ENCODE peak calls at places on chromosomes 12 and 14, in seven cellular contexts. B is GM12891, R is HepG2, M is GM12878, I is SK-N-SH, J is H1, V is K562. U is an unnamed sample.

GRCh38 chr12:104761091-104761490 is 197.0 kb downstream of the SLC41A2 start:
- DNase-seq in B (no peak), R (no peak), M (no peak), I (no peak), J (peak), V (no peak), U (no peak)

GRCh38 chr12:70828391-70828790 is 92.1 kb downstream of the PTPRR start:
- DNase-seq in B (no peak), R (no peak), M (no peak), I (no peak), J (no peak), V (no peak), U (no peak)

GRCh38 chr14:37056473-37056872 is 115.9 kb downstream of the SLC25A21 start:
- DNase-seq in B (no peak), R (no peak), M (no peak), I (no peak), J (no peak), V (peak), U (no peak)

GRCh38 chr14:103846569-103847438 is 571 bp downstream of the PPP1R13B start:
- DNase-seq in B (peak), R (no peak), M (no peak), I (peak), J (peak), V (no peak), U (no peak)

GRCh38 chr12:60693019-60693626 is 1097.3 kb downstream of the SLC16A7 start:
- DNase-seq in B (no peak), R (no peak), M (no peak), I (no peak), J (no peak), V (no peak), U (no peak)

GRCh38 chr12:16606936-16607335 is 974 bp upstream of the LMO3 start:
- DNase-seq in B (no peak), R (no peak), M (no peak), I (no peak), J (no peak), V (no peak), U (no peak)

GRCh38 chr12:538731-539539 is 79.2 kb downstream of the B4GALNT3 start:
- DNase-seq in B (no peak), R (no peak), M (no peak), I (peak), J (no peak), V (no peak), U (no peak)

GRCh38 chr14:67577909-67578749 is 21.9 kb downstream of the PIGH start:
- DNase-seq in B (no peak), R (no peak), M (no peak), I (no peak), J (no peak), V (no peak), U (no peak)

GRCh38 chr12:83161451-83161850 is 474.7 kb downstream of the TMTC2 start:
- DNase-seq in B (no peak), R (no peak), M (no peak), I (no peak), J (no peak), V (no peak), U (no peak)

GRCh38 chr12:113697104-113697503 is 225.4 kb upstream of the LHX5 start:
- DNase-seq in B (no peak), R (no peak), M (no peak), I (no peak), J (no peak), V (no peak), U (no peak)

GRCh38 chr12:5915511-5915910 is 29.5 kb downstream of the ANO2 start:
- DNase-seq in B (no peak), R (no peak), M (no peak), I (no peak), J (no peak), V (no peak), U (no peak)

GRCh38 chr12:5921027-5921909 is 23.8 kb downstream of the ANO2 start:
- DNase-seq in B (no peak), R (no peak), M (no peak), I (no peak), J (no peak), V (no peak), U (no peak)

GRCh38 chr12:5912437-5913334 is 32.4 kb downstream of the ANO2 start:
- DNase-seq in B (no peak), R (no peak), M (no peak), I (no peak), J (peak), V (peak), U (no peak)

GRCh38 chr12:5914387-5915149 is 30.5 kb downstream of the ANO2 start:
- DNase-seq in B (no peak), R (no peak), M (no peak), I (no peak), J (no peak), V (no peak), U (no peak)

GRCh38 chr12:5916785-5917290 is 28.2 kb downstream of the ANO2 start:
- DNase-seq in B (no peak), R (no peak), M (no peak), I (no peak), J (no peak), V (no peak), U (no peak)
- TF ChIP-seq TAF1 in B (no peak), R (no peak), M (no peak), I (no peak), J (no peak), V (no peak), U (no peak)

GRCh38 chr14:35699791-35700444 is 109.2 kb downstream of the RALGAPA1 start:
- DNase-seq in B (no peak), R (no peak), M (no peak), I (no peak), J (no peak), V (no peak), U (no peak)
- TF ChIP-seq POLR2AphosphoS5 in B (no peak), R (no peak), M (no peak), I (no peak), J (no peak), V (no peak), U (no peak)

GRCh38 chr12:13345722-13346121 is 149.2 kb downstream of the EMP1 start:
- DNase-seq in B (no peak), R (no peak), M (no peak), I (no peak), J (no peak), V (no peak), U (no peak)

GRCh38 chr12:13350381-13350780 is 153.9 kb downstream of the EMP1 start:
- DNase-seq in B (no peak), R (no peak), M (no peak), I (no peak), J (no peak), V (no peak), U (no peak)

GRCh38 chr12:13350946-13351345 is 154.4 kb downstream of the EMP1 start:
- DNase-seq in B (no peak), R (no peak), M (no peak), I (no peak), J (no peak), V (no peak), U (no peak)

GRCh38 chr12:13348464-13348863 is 151.9 kb downstream of the EMP1 start:
- DNase-seq in B (no peak), R (no peak), M (no peak), I (no peak), J (no peak), V (no peak), U (no peak)

DNA sequence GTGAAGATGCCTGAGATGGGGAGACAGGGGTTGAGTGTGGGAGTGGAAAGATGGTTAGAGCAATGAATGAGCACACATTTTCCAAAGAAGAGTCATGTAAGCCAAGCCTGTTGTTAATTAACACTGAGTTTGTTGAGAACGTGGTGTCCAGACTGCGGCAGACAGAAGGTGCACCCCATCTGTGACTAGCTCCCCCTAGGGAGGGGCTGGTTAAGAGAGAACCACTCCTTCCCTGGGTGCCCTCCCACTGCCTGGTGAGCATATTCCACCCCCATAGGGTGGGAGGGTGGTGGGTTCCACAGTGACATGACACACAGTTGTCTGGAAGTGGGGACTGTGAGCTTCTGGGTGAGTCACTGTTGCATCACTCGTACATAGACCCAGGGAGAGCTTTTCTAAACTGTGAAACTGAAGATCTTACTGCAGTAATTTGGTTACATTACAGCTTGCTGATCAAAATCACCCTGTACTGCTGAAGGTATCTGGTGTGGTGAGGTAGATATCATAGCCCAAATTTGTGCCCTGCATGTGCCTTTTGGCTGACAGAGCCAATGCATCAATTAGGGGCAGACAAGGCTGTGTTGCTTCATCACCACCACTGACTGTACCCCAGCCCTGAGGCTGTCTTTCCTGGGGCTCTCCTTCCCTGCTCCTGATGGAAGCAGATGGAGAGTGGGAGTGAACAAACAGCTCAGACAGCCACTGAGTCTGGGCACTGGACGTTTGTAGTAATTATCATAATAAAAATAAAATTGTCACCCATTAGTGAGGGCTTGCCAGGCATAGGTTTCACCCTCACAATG is 150.9 kb downstream of the EMP1 start:
- DNase-seq in B (no peak), R (no peak), M (no peak), I (no peak), J (no peak), V (no peak), U (no peak)
- TF ChIP-seq TAF1 in B (no peak), R (no peak), M (no peak), I (no peak), J (no peak), V (no peak), U (no peak)

GRCh38 chr14:91111443-91111842 is 2.4 kb upstream of the DGLUCY start:
- DNase-seq in B (no peak), R (no peak), M (no peak), I (no peak), J (no peak), V (no peak), U (no peak)

GRCh38 chr14:91105673-91106072 is 8.2 kb upstream of the DGLUCY start:
- DNase-seq in B (no peak), R (no peak), M (no peak), I (no peak), J (no peak), V (no peak), U (no peak)

GRCh38 chr14:91113829-91114078 is at the start of gene DGLUCY:
- DNase-seq in B (peak), R (no peak), M (no peak), I (peak), J (no peak), V (peak), U (peak)

GRCh38 chr14:91112172-91112571 is 1.7 kb upstream of the DGLUCY start:
- DNase-seq in B (no peak), R (no peak), M (no peak), I (no peak), J (no peak), V (no peak), U (no peak)

DNA sequence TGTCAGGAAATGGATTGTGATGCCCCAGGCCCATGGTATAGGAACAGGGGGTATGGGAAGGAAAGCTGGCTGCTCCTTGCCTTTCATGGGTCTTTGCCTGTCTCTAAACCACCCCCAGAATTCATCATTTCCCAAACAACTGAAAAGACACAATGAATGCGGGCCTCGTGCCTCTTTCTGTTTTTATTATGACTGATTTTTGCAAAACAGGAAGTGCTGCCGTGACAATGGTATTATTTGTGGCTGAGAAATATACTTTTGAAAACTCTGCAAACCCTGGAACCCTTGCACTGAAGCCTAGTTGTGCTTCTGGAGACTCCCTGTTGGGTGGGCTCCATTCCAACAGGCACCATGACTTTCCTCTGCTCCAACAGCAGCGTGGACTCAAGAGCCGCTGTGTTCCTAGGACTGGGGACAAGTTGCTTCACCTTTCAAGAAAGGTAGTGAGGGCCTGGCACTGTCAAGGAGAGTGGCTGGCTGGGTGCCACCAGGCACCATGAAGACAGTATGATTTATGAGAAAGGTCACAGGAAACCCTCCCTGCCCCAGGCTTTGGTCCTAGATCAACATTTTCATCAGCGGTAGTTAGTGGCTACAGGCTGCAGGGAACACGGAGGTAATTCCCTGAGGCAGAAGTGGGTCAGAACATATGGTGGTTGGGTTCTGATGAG is 4.8 kb upstream of the DGLUCY start:
- DNase-seq in B (no peak), R (no peak), M (no peak), I (no peak), J (no peak), V (no peak), U (no peak)
- TF ChIP-seq POLR2AphosphoS5 in B (no peak), R (no peak), M (no peak), I (no peak), J (no peak), V (no peak), U (no peak)

GRCh38 chr14:21091784-21092146 is 6.7 kb downstream of the ZNF219 start:
- DNase-seq in B (no peak), R (no peak), M (no peak), I (peak), J (no peak), V (no peak), U (no peak)

GRCh38 chr14:21095430-21096205 is 2.8 kb downstream of the ZNF219 start:
- DNase-seq in B (no peak), R (no peak), M (no peak), I (peak), J (no peak), V (no peak), U (no peak)

GRCh38 chr14:21092147-21093011 is 6.1 kb downstream of the ZNF219 start:
- DNase-seq in B (peak), R (peak), M (no peak), I (peak), J (peak), V (peak), U (peak)

GRCh38 chr14:21093018-21093417 is 5.4 kb downstream of the ZNF219 start:
- DNase-seq in B (no peak), R (no peak), M (no peak), I (no peak), J (no peak), V (no peak), U (no peak)

GRCh38 chr14:21093769-21094681 is 4.4 kb downstream of the ZNF219 start:
- DNase-seq in B (no peak), R (no peak), M (no peak), I (peak), J (peak), V (no peak), U (no peak)
- TF ChIP-seq TAF1 in B (no peak), R (no peak), M (no peak), I (no peak), J (peak), V (no peak), U (no peak)

U was measured in GM12892.